ENCODE peak calls at places on chromosomes 1 and 21, in ten cellular contexts. One of them, this sample, is unnamed.

GRCh38 chr1:97364086-97364485 is 556.7 kb downstream of the DPYD start:
- DNase-seq in tibial artery: no peak
- DNase-seq in heart right ventricle: no peak
- DNase-seq in neural progenitor cell: no peak
- DNase-seq in astrocyte: peak; percentile 77
- DNase-seq in body of pancreas: no peak
- DNase-seq in ovary: no peak
- DNase-seq in fibroblast of lung: peak; percentile 41
- DNase-seq in A673: no peak
- DNase-seq in prostate gland: no peak
- DNase-seq in this sample: peak; percentile 59

GRCh38 chr1:182453619-182454018 is 3.7 kb downstream of the RGSL1 start:
- DNase-seq in A673: no peak
- DNase-seq in neural progenitor cell: no peak
- DNase-seq in astrocyte: no peak
- DNase-seq in fibroblast of lung: no peak
- DNase-seq in tibial artery: no peak
- DNase-seq in body of pancreas: no peak
- DNase-seq in heart right ventricle: no peak
- DNase-seq in prostate gland: no peak
- DNase-seq in ovary: no peak
- DNase-seq in this sample: no peak

GRCh38 chr1:228157381-228158126 is 7.8 kb downstream of the GJC2 start:
- DNase-seq in body of pancreas: no peak
- DNase-seq in ovary: peak; percentile 22
- DNase-seq in fibroblast of lung: no peak
- DNase-seq in A673: no peak
- DNase-seq in neural progenitor cell: no peak
- DNase-seq in tibial artery: peak; percentile 61
- DNase-seq in heart right ventricle: no peak
- DNase-seq in astrocyte: no peak
- DNase-seq in prostate gland: no peak
- DNase-seq in this sample: no peak

GRCh38 chr1:72285074-72285425 is 2.7 kb upstream of the NEGR1 start:
- DNase-seq in ovary: no peak
- DNase-seq in fibroblast of lung: no peak
- DNase-seq in astrocyte: no peak
- DNase-seq in body of pancreas: no peak
- DNase-seq in neural progenitor cell: peak; percentile 2
- DNase-seq in heart right ventricle: no peak
- DNase-seq in prostate gland: no peak
- DNase-seq in A673: no peak
- DNase-seq in tibial artery: no peak
- DNase-seq in this sample: no peak

GRCh38 chr1:147627435-147628110 is 42.8 kb downstream of the ACP6 start:
- DNase-seq in fibroblast of lung: peak; percentile 55
- DNase-seq in body of pancreas: peak; percentile 54
- DNase-seq in neural progenitor cell: peak; percentile 60
- DNase-seq in astrocyte: no peak
- DNase-seq in ovary: peak; percentile 57
- DNase-seq in tibial artery: no peak
- DNase-seq in heart right ventricle: peak; percentile 41
- DNase-seq in A673: peak; percentile 59
- DNase-seq in prostate gland: peak; percentile 22
- DNase-seq in this sample: peak; percentile 9

GRCh38 chr1:247331526-247332214 is at the start of gene ZNF496:
- DNase-seq in body of pancreas: peak; percentile 81
- DNase-seq in prostate gland: peak; percentile 81
- DNase-seq in neural progenitor cell: peak; percentile 95
- DNase-seq in astrocyte: peak; percentile 82
- DNase-seq in A673: peak; percentile 87
- DNase-seq in ovary: peak; percentile 89
- DNase-seq in tibial artery: peak; percentile 90
- DNase-seq in fibroblast of lung: peak; percentile 90
- DNase-seq in heart right ventricle: peak; percentile 83
- DNase-seq in this sample: peak; percentile 51

GRCh38 chr1:242691603-242691945 is 167.1 kb upstream of the PLD5 start:
- DNase-seq in neural progenitor cell: peak; percentile 21
- DNase-seq in heart right ventricle: no peak
- DNase-seq in tibial artery: no peak
- DNase-seq in prostate gland: no peak
- DNase-seq in A673: no peak
- DNase-seq in body of pancreas: no peak
- DNase-seq in astrocyte: no peak
- DNase-seq in ovary: no peak
- DNase-seq in fibroblast of lung: no peak
- DNase-seq in this sample: no peak

GRCh38 chr1:221334082-221334481 is 407.8 kb downstream of the DUSP10 start:
- DNase-seq in body of pancreas: no peak
- DNase-seq in astrocyte: no peak
- DNase-seq in ovary: no peak
- DNase-seq in neural progenitor cell: no peak
- DNase-seq in tibial artery: no peak
- DNase-seq in heart right ventricle: no peak
- DNase-seq in prostate gland: no peak
- DNase-seq in A673: no peak
- DNase-seq in fibroblast of lung: peak; percentile 57
- DNase-seq in this sample: no peak

GRCh38 chr1:59186656-59187055 is 110.2 kb upstream of the FGGY start:
- DNase-seq in fibroblast of lung: peak; percentile 39
- DNase-seq in body of pancreas: no peak
- DNase-seq in ovary: peak; percentile 34
- DNase-seq in prostate gland: no peak
- DNase-seq in heart right ventricle: no peak
- DNase-seq in neural progenitor cell: no peak
- DNase-seq in astrocyte: peak; percentile 32
- DNase-seq in tibial artery: peak; percentile 71
- DNase-seq in A673: no peak
- DNase-seq in this sample: no peak

GRCh38 chr1:45840704-45841103 is 37.3 kb downstream of the MAST2 start:
- DNase-seq in astrocyte: no peak
- DNase-seq in prostate gland: no peak
- DNase-seq in ovary: no peak
- DNase-seq in tibial artery: no peak
- DNase-seq in A673: no peak
- DNase-seq in fibroblast of lung: no peak
- DNase-seq in neural progenitor cell: no peak
- DNase-seq in heart right ventricle: no peak
- DNase-seq in body of pancreas: no peak
- DNase-seq in this sample: no peak

GRCh38 chr21:45211661-45212060 is 76.0 kb downstream of the POFUT2 start:
- DNase-seq in body of pancreas: no peak
- DNase-seq in tibial artery: no peak
- DNase-seq in heart right ventricle: no peak
- DNase-seq in neural progenitor cell: no peak
- DNase-seq in ovary: no peak
- DNase-seq in prostate gland: no peak
- DNase-seq in fibroblast of lung: no peak
- DNase-seq in astrocyte: no peak
- DNase-seq in A673: no peak
- DNase-seq in this sample: no peak

GRCh38 chr1:223034270-223034798 is 108.7 kb downstream of the TLR5 start:
- DNase-seq in body of pancreas: no peak
- DNase-seq in neural progenitor cell: no peak
- DNase-seq in astrocyte: no peak
- DNase-seq in fibroblast of lung: no peak
- DNase-seq in A673: no peak
- DNase-seq in ovary: no peak
- DNase-seq in tibial artery: no peak
- DNase-seq in heart right ventricle: no peak
- DNase-seq in prostate gland: no peak
- DNase-seq in this sample: no peak

GRCh38 chr1:223035724-223036478 is 107.1 kb downstream of the TLR5 start:
- DNase-seq in neural progenitor cell: no peak
- DNase-seq in astrocyte: no peak
- DNase-seq in heart right ventricle: no peak
- DNase-seq in fibroblast of lung: no peak
- DNase-seq in ovary: no peak
- DNase-seq in tibial artery: no peak
- DNase-seq in prostate gland: no peak
- DNase-seq in body of pancreas: no peak
- DNase-seq in A673: no peak
- DNase-seq in this sample: no peak

GRCh38 chr1:223037845-223038244 is 105.2 kb downstream of the TLR5 start:
- DNase-seq in body of pancreas: no peak
- DNase-seq in heart right ventricle: no peak
- DNase-seq in neural progenitor cell: no peak
- DNase-seq in tibial artery: no peak
- DNase-seq in A673: no peak
- DNase-seq in fibroblast of lung: no peak
- DNase-seq in astrocyte: no peak
- DNase-seq in prostate gland: no peak
- DNase-seq in ovary: no peak
- DNase-seq in this sample: no peak

GRCh38 chr1:223038288-223039006 is 104.6 kb downstream of the TLR5 start:
- DNase-seq in astrocyte: no peak
- DNase-seq in fibroblast of lung: no peak
- DNase-seq in ovary: no peak
- DNase-seq in body of pancreas: no peak
- DNase-seq in A673: no peak
- DNase-seq in tibial artery: no peak
- DNase-seq in neural progenitor cell: no peak
- DNase-seq in prostate gland: no peak
- DNase-seq in heart right ventricle: no peak
- DNase-seq in this sample: no peak

DNA sequence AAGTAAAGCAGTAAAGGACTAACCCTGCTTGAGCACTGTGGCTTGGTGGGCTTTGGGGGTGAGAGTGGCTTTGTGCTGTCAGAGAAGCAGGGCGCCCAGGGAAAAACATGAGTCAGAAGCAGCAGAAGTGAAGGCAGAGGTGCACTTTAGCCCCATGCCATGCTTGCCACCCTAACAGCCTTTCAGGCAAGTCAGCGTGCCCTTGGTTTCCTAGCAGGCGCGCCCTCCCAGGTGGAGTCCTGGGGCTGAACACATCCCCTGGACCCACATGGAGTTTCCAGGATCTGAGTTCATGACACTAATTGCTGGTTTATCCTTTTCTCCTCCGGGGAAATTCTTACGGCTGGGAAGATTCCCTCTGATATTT is 106.6 kb downstream of the TLR5 start:
- DNase-seq in astrocyte: no peak
- DNase-seq in heart right ventricle: no peak
- DNase-seq in ovary: no peak
- DNase-seq in prostate gland: no peak
- DNase-seq in A673: no peak
- DNase-seq in fibroblast of lung: no peak
- DNase-seq in neural progenitor cell: no peak
- DNase-seq in tibial artery: no peak
- DNase-seq in body of pancreas: no peak
- DNase-seq in this sample: no peak
- H3K4me1 ChIP-seq in astrocyte: no peaks in the 10 kb centered on the region
- H3K4me1 ChIP-seq in heart right ventricle: peaks cover 16% of the 10 kb centered on the region
- H3K4me1 ChIP-seq in ovary: no peaks in the 10 kb centered on the region
- H3K4me1 ChIP-seq in prostate gland: no peaks in the 10 kb centered on the region
- H3K4me1 ChIP-seq in A673: no peaks in the 10 kb centered on the region
- H3K4me1 ChIP-seq in fibroblast of lung: no peaks in the 10 kb centered on the region
- H3K4me1 ChIP-seq in neural progenitor cell: no peaks in the 10 kb centered on the region
- H3K4me1 ChIP-seq in tibial artery: peaks cover 19% of the 10 kb centered on the region
- H3K4me1 ChIP-seq in body of pancreas: no peaks in the 10 kb centered on the region
- H3K4me1 ChIP-seq in this sample: peaks cover 5% of the 10 kb centered on the region

GRCh38 chr1:32991819-32992488 is 27.3 kb upstream of the RNF19B start:
- DNase-seq in fibroblast of lung: no peak
- DNase-seq in astrocyte: no peak
- DNase-seq in body of pancreas: no peak
- DNase-seq in ovary: no peak
- DNase-seq in neural progenitor cell: no peak
- DNase-seq in heart right ventricle: no peak
- DNase-seq in prostate gland: no peak
- DNase-seq in A673: no peak
- DNase-seq in tibial artery: no peak
- DNase-seq in this sample: no peak
- H3K27ac ChIP-seq in fibroblast of lung: peak overlapping the region; percentile 78
- H3K27ac ChIP-seq in astrocyte: peak overlapping the region; percentile 60
- H3K27ac ChIP-seq in body of pancreas: no peak overlapping the region
- H3K27ac ChIP-seq in ovary: no peak overlapping the region
- H3K27ac ChIP-seq in neural progenitor cell: no peak overlapping the region
- H3K27ac ChIP-seq in heart right ventricle: peak overlapping the region; percentile 90
- H3K27ac ChIP-seq in prostate gland: peak overlapping the region; percentile 36
- H3K27ac ChIP-seq in A673: no peak overlapping the region
- H3K27ac ChIP-seq in tibial artery: peak overlapping the region; percentile 25
- H3K27ac ChIP-seq in this sample: peak overlapping the region; percentile 91

GRCh38 chr1:230867903-230868735 is at the start of gene C1orf198:
- DNase-seq in A673: peak; percentile 64
- DNase-seq in astrocyte: no peak
- DNase-seq in neural progenitor cell: peak; percentile 87
- DNase-seq in ovary: peak; percentile 70
- DNase-seq in tibial artery: peak; percentile 88
- DNase-seq in fibroblast of lung: peak; percentile 29
- DNase-seq in heart right ventricle: peak; percentile 85
- DNase-seq in prostate gland: peak; percentile 78
- DNase-seq in body of pancreas: peak; percentile 83
- DNase-seq in this sample: no peak
- TF ChIP-seq CTCF in A673: no peak
- TF ChIP-seq CTCF in astrocyte: no peak
- TF ChIP-seq CTCF in neural progenitor cell: no peak
- TF ChIP-seq CTCF in ovary: no peak
- TF ChIP-seq CTCF in tibial artery: no peak
- TF ChIP-seq CTCF in fibroblast of lung: no peak
- TF ChIP-seq CTCF in heart right ventricle: no peak
- TF ChIP-seq CTCF in prostate gland: no peak
- TF ChIP-seq CTCF in body of pancreas: no peak
- TF ChIP-seq CTCF in this sample: no peak

GRCh38 chr1:27138927-27139326 is 16.0 kb downstream of the SLC9A1 start:
- DNase-seq in body of pancreas: no peak
- DNase-seq in tibial artery: no peak
- DNase-seq in neural progenitor cell: no peak
- DNase-seq in fibroblast of lung: no peak
- DNase-seq in A673: no peak
- DNase-seq in heart right ventricle: no peak
- DNase-seq in prostate gland: no peak
- DNase-seq in ovary: no peak
- DNase-seq in astrocyte: no peak
- DNase-seq in this sample: no peak

GRCh38 chr1:27143408-27143807 is 11.5 kb downstream of the SLC9A1 start:
- DNase-seq in astrocyte: peak; percentile 26
- DNase-seq in prostate gland: no peak
- DNase-seq in body of pancreas: no peak
- DNase-seq in heart right ventricle: no peak
- DNase-seq in A673: no peak
- DNase-seq in tibial artery: no peak
- DNase-seq in ovary: no peak
- DNase-seq in neural progenitor cell: no peak
- DNase-seq in fibroblast of lung: peak; percentile 17
- DNase-seq in this sample: no peak

GRCh38 chr1:27142464-27142863 is 12.5 kb downstream of the SLC9A1 start:
- DNase-seq in ovary: no peak
- DNase-seq in body of pancreas: no peak
- DNase-seq in heart right ventricle: no peak
- DNase-seq in astrocyte: no peak
- DNase-seq in tibial artery: no peak
- DNase-seq in neural progenitor cell: no peak
- DNase-seq in fibroblast of lung: no peak
- DNase-seq in A673: no peak
- DNase-seq in prostate gland: no peak
- DNase-seq in this sample: peak; percentile 88

GRCh38 chr1:27139980-27140379 is 14.9 kb downstream of the SLC9A1 start:
- DNase-seq in tibial artery: no peak
- DNase-seq in neural progenitor cell: no peak
- DNase-seq in prostate gland: no peak
- DNase-seq in fibroblast of lung: no peak
- DNase-seq in astrocyte: no peak
- DNase-seq in ovary: no peak
- DNase-seq in A673: no peak
- DNase-seq in body of pancreas: no peak
- DNase-seq in heart right ventricle: no peak
- DNase-seq in this sample: no peak

GRCh38 chr1:27141266-27142003 is 13.5 kb downstream of the SLC9A1 start:
- DNase-seq in heart right ventricle: no peak
- DNase-seq in astrocyte: no peak
- DNase-seq in A673: no peak
- DNase-seq in prostate gland: peak; percentile 93
- DNase-seq in tibial artery: no peak
- DNase-seq in ovary: no peak
- DNase-seq in neural progenitor cell: no peak
- DNase-seq in body of pancreas: peak; percentile 49
- DNase-seq in fibroblast of lung: no peak
- DNase-seq in this sample: no peak
- H3K4me1 ChIP-seq in heart right ventricle: peaks cover 87% of the 10 kb centered on the region
- H3K4me1 ChIP-seq in astrocyte: peaks cover 28% of the 10 kb centered on the region
- H3K4me1 ChIP-seq in A673: peaks cover 29% of the 10 kb centered on the region
- H3K4me1 ChIP-seq in prostate gland: peaks cover 13% of the 10 kb centered on the region
- H3K4me1 ChIP-seq in tibial artery: peaks cover 63% of the 10 kb centered on the region
- H3K4me1 ChIP-seq in ovary: peaks cover 3% of the 10 kb centered on the region
- H3K4me1 ChIP-seq in neural progenitor cell: peaks cover 15% of the 10 kb centered on the region
- H3K4me1 ChIP-seq in body of pancreas: peaks cover 24% of the 10 kb centered on the region
- H3K4me1 ChIP-seq in fibroblast of lung: peaks cover 18% of the 10 kb centered on the region
- H3K4me1 ChIP-seq in this sample: peaks cover 49% of the 10 kb centered on the region

This sample was measured in foreskin keratinocyte.